ENCODE peak calls at places on chromosomes 4 and X, in seven cellular contexts. V is NCI-H524 treated with DMSO at 0.1 percent for 48 hours; G is activated CD8-positive, alpha-beta memory T cell treated with anti-CD3 and anti-CD28 coated beads, Interleukin-2, amount 50 U/mL, for 48 hours; K is activated CD4-positive, alpha-beta T cell treated with anti-CD3 and anti-CD28 coated beads, Interleukin-2, amount 50 U/mL, for 4 hours; T is NCI-H2081; O is T follicular helper cell; M is ACHN. Q is an unnamed sample.

GRCh38 chr4:148786699-148787098 is 344.5 kb upstream of the NR3C2 start:
- DNase-seq in G (no peak), K (no peak), M (no peak), O (no peak), V (no peak), T (no peak), Q (no peak)

GRCh38 chr4:113300384-113301011 is 251.0 kb downstream of the ANK2 start:
- DNase-seq in T (no peak), M (peak; percentile 68), K (no peak), V (no peak), G (no peak), O (no peak), Q (no peak)

GRCh38 chrX:69603566-69604194 is 12.2 kb upstream of the EDA start:
- DNase-seq in M (no peak), V (peak; percentile 82), T (no peak), K (no peak), G (no peak), O (no peak), Q (no peak)

GRCh38 chr4:73707918-73708577 is 32.3 kb upstream of the CXCL8 start:
- DNase-seq in M (peak; percentile 79), K (no peak), G (no peak), V (no peak), T (no peak), O (no peak), Q (no peak)

GRCh38 chr4:124940387-124940786 is 227.9 kb upstream of the ANKRD50 start:
- DNase-seq in G (no peak), T (no peak), M (peak; percentile 88), K (no peak), V (no peak), O (no peak), Q (no peak)

GRCh38 chrX:4175221-4175620 is 461.8 kb upstream of the PRKX start:
- DNase-seq in G (no peak), T (no peak), O (no peak), K (no peak), V (no peak), M (no peak), Q (no peak)

GRCh38 chr4:59671037-59671436 is 1529.1 kb upstream of the ADGRL3 start:
- DNase-seq in M (no peak), V (no peak), K (no peak), T (no peak), G (no peak), O (no peak), Q (no peak)

GRCh38 chr4:15725608-15726007 is 22.7 kb downstream of the BST1 start:
- DNase-seq in O (no peak), M (no peak), V (no peak), K (no peak), G (no peak), T (no peak), Q (no peak)

GRCh38 chr4:55866973-55867574 is 13.6 kb downstream of the EXOC1 start:
- DNase-seq in O (no peak), V (peak; percentile 16), M (peak; percentile 72), G (no peak), K (no peak), T (peak; percentile 69), Q (no peak)

GRCh38 chrX:102976793-102977495 is 39.9 kb downstream of the RAB40AL start:
- DNase-seq in G (no peak), T (no peak), K (no peak), O (no peak), M (no peak), V (no peak), Q (no peak)

GRCh38 chr4:180164799-180165198 is 2078.4 kb upstream of the TENM3 start:
- DNase-seq in T (no peak), O (no peak), K (no peak), G (no peak), M (peak; percentile 73), V (no peak), Q (no peak)

GRCh38 chr4:26069218-26069617 is 155.2 kb downstream of the SMIM20 start:
- DNase-seq in O (no peak), M (peak; percentile 28), G (no peak), T (no peak), V (peak; percentile 4), K (no peak), Q (no peak)

GRCh38 chr4:150514709-150515108 is 67.2 kb upstream of the MAB21L2 start:
- DNase-seq in K (no peak), V (no peak), T (no peak), G (no peak), O (no peak), M (no peak), Q (no peak)

GRCh38 chrX:134821370-134821769 is 163.1 kb upstream of the PLAC1 start:
- DNase-seq in O (no peak), G (no peak), T (no peak), M (no peak), K (no peak), V (no peak), Q (no peak)

GRCh38 chrX:55758033-55758432 is 40.5 kb downstream of the RRAGB start:
- DNase-seq in M (no peak), O (no peak), V (no peak), T (no peak), K (no peak), G (no peak), Q (no peak)

GRCh38 chr4:87732033-87732770 is 67.2 kb upstream of the IBSP start:
- DNase-seq in V (no peak), M (no peak), K (no peak), O (no peak), T (no peak), G (no peak), Q (no peak)

GRCh38 chrX:134631404-134632346 is 26.6 kb downstream of the PLAC1 start:
- DNase-seq in K (no peak), M (no peak), V (peak; percentile 84), T (no peak), O (no peak), G (no peak), Q (no peak)

GRCh38 chrX:147180886-147181285 is 366.3 kb upstream of the CXorf51A start:
- DNase-seq in T (no peak), O (no peak), G (no peak), K (no peak), V (no peak), M (no peak), Q (no peak)

GRCh38 chr4:38867478-38868054 is at the start of gene FAM114A1:
- DNase-seq in O (no peak), K (no peak), V (no peak), G (peak; percentile 63), T (peak; percentile 72), M (peak; percentile 81), Q (no peak)

GRCh38 chr4:126705271-126705670 is 927.5 kb upstream of the INTU start:
- DNase-seq in V (no peak), G (no peak), T (no peak), K (no peak), O (no peak), M (no peak), Q (no peak)

GRCh38 chr4:64394469-64394868 is 14.8 kb downstream of the TECRL start:
- DNase-seq in V (no peak), T (no peak), M (no peak), G (no peak), O (no peak), K (no peak), Q (no peak)

GRCh38 chr4:117577686-117578085 is 456.6 kb upstream of the NDST3 start:
- DNase-seq in O (no peak), T (no peak), M (no peak), V (no peak), G (no peak), K (no peak), Q (no peak)

GRCh38 chrX:45524296-45524695 is 323.6 kb upstream of the DIPK2B start:
- DNase-seq in M (no peak), V (no peak), K (no peak), T (peak; percentile 87), G (no peak), O (no peak), Q (no peak)

GRCh38 chr4:101952985-101953384 is 162.5 kb downstream of the BANK1 start:
- DNase-seq in T (no peak), K (no peak), V (no peak), M (no peak), G (no peak), O (no peak), Q (no peak)

GRCh38 chr4:14110407-14110806 is 482.9 kb upstream of the BOD1L1 start:
- DNase-seq in M (peak; percentile 2), O (no peak), V (no peak), G (no peak), T (no peak), K (no peak), Q (no peak)

GRCh38 chrX:12237131-12237530 is 98.9 kb downstream of the FRMPD4 start:
- DNase-seq in K (no peak), T (no peak), V (no peak), G (no peak), M (no peak), O (no peak), Q (no peak)

GRCh38 chr4:41935652-41936021 is 408 bp downstream of the TMEM33 start:
- DNase-seq in M (no peak), G (no peak), V (no peak), O (no peak), T (peak; percentile 67), K (peak; percentile 32), Q (no peak)

GRCh38 chrX:42973321-42973720 is 195.4 kb upstream of the PPP1R2C start:
- DNase-seq in K (no peak), M (no peak), V (no peak), G (no peak), T (no peak), O (no peak), Q (no peak)

GRCh38 chr4:113784497-113785254 is 23.1 kb upstream of the CAMK2D start:
- DNase-seq in K (no peak), T (no peak), O (no peak), V (no peak), M (peak; percentile 45), G (no peak), Q (no peak)

GRCh38 chr4:72767903-72768817 is 199.1 kb upstream of the ADAMTS3 start:
- DNase-seq in K (no peak), G (no peak), M (peak; percentile 92), V (no peak), O (no peak), T (no peak), Q (no peak)

GRCh38 chr4:103054030-103054429 is 22.5 kb downstream of the SLC9B2 start:
- DNase-seq in K (no peak), V (no peak), T (no peak), M (no peak), O (no peak), G (no peak), Q (no peak)

GRCh38 chr4:138555107-138555506 is 313.0 kb upstream of the SLC7A11 start:
- DNase-seq in V (no peak), K (no peak), M (no peak), O (no peak), T (no peak), G (no peak), Q (no peak)

GRCh38 chr4:164396439-164396838 is 357.5 kb upstream of the SMIM31 start:
- DNase-seq in V (peak; percentile 76), T (no peak), G (no peak), K (no peak), M (peak; percentile 27), O (no peak), Q (no peak)

GRCh38 chr4:102263024-102263787 is 82.1 kb downstream of the SLC39A8 start:
- DNase-seq in O (no peak), T (peak; percentile 58), K (no peak), V (peak; percentile 9), G (no peak), M (peak; percentile 64), Q (no peak)

GRCh38 chr4:38135201-38135600 is 175.0 kb downstream of the PTTG2 start:
- DNase-seq in G (no peak), V (no peak), K (no peak), O (no peak), T (no peak), M (no peak), Q (no peak)

GRCh38 chr4:46894841-46895240 is 14.2 kb downstream of the COX7B2 start:
- DNase-seq in K (no peak), V (no peak), O (no peak), G (no peak), M (no peak), T (peak; percentile 19), Q (no peak)